ENCODE peak calls at places on chromosomes 16 and 17, in six cellular contexts. V is suprapubic skin, D is GM06990, C is endothelial cell of umbilical vein, W is fibroblast of pulmonary artery, N is testis. B is an unnamed sample.

GRCh38 chr16:85221810-85222150 is 109.5 kb upstream of the CIBAR2 start:
- DNase-seq in V (no peak), D (no peak), C (no peak), W (no peak), N (no peak), B (no peak)

GRCh38 chr17:82184761-82185160 is 27.9 kb downstream of the CCDC57 start:
- DNase-seq in V (no peak), D (no peak), C (no peak), W (no peak), N (no peak), B (no peak)

GRCh38 chr16:55661842-55662479 is 6.2 kb downstream of the SLC6A2 start:
- DNase-seq in V (peak), D (no peak), C (no peak), W (no peak), N (no peak), B (no peak)

GRCh38 chr16:7561908-7562405 is 229.3 kb downstream of the RBFOX1 start:
- DNase-seq in V (no peak), D (no peak), C (no peak), W (no peak), N (no peak), B (no peak)

GRCh38 chr16:47774661-47775060 is 313.5 kb downstream of the PHKB start:
- DNase-seq in V (no peak), D (no peak), C (no peak), W (peak), N (no peak), B (no peak)

GRCh38 chr16:280005-280421 is 378 bp upstream of the ARHGDIG start:
- DNase-seq in V (no peak), D (no peak), C (no peak), W (no peak), N (no peak), B (no peak)

GRCh38 chr16:57374067-57374534 is 1.8 kb downstream of the CX3CL1 start:
- DNase-seq in V (no peak), D (no peak), C (no peak), W (peak), N (peak), B (no peak)

GRCh38 chr17:81558941-81559806 is 7.0 kb upstream of the FAAP100 start:
- DNase-seq in V (no peak), D (no peak), C (no peak), W (peak), N (peak), B (no peak)

GRCh38 chr16:20814761-20815160 is 8.4 kb downstream of the REXO5 start:
- DNase-seq in V (no peak), D (peak), C (peak), W (no peak), N (no peak), B (no peak)

GRCh38 chr17:60439501-60439900 is 17.2 kb downstream of the CHCT1 start:
- DNase-seq in V (no peak), D (no peak), C (peak), W (peak), N (no peak), B (no peak)

GRCh38 chr16:26665166-26665939 is 401.4 kb upstream of the C16orf82 start:
- DNase-seq in V (no peak), D (no peak), C (no peak), W (no peak), N (no peak), B (peak)

GRCh38 chr17:17382901-17383300 is 79.7 kb downstream of the NT5M start:
- DNase-seq in V (no peak), D (no peak), C (peak), W (no peak), N (no peak), B (no peak)

GRCh38 chr16:48054881-48055601 is 100.8 kb downstream of the ABCC12 start:
- DNase-seq in V (no peak), D (peak), C (peak), W (peak), N (peak), B (no peak)

GRCh38 chr17:72387487-72387886 is 266.7 kb downstream of the SOX9 start:
- DNase-seq in V (no peak), D (no peak), C (no peak), W (peak), N (no peak), B (no peak)

GRCh38 chr16:84505249-84506156 is 1.0 kb upstream of the MEAK7 start:
- DNase-seq in V (no peak), D (no peak), C (no peak), W (no peak), N (no peak), B (no peak)

GRCh38 chr17:77834170-77835115 is 124.1 kb upstream of the TNRC6C start:
- DNase-seq in V (no peak), D (no peak), C (peak), W (peak), N (peak), B (no peak)

GRCh38 chr16:842061-842476 is 41.5 kb upstream of the GNG13 start:
- DNase-seq in V (no peak), D (no peak), C (peak), W (peak), N (no peak), B (no peak)

GRCh38 chr17:49117581-49118230 is 14.9 kb upstream of the B4GALNT2 start:
- DNase-seq in V (no peak), D (no peak), C (no peak), W (no peak), N (no peak), B (no peak)

GRCh38 chr16:46719528-46719927 is 28.6 kb downstream of the MYLK3 start:
- DNase-seq in V (peak), D (no peak), C (no peak), W (no peak), N (no peak), B (peak)

GRCh38 chr17:75876938-75877751 is 1.2 kb downstream of the TRIM47 start:
- DNase-seq in V (peak), D (peak), C (peak), W (peak), N (peak), B (peak)

GRCh38 chr17:5011928-5012327 is 14.2 kb downstream of the KIF1C start:
- DNase-seq in V (no peak), D (peak), C (peak), W (peak), N (no peak), B (no peak)

GRCh38 chr16:84103678-84104077 is 13.1 kb downstream of the MBTPS1 start:
- DNase-seq in V (no peak), D (no peak), C (peak), W (no peak), N (no peak), B (peak)

GRCh38 chr17:79950711-79951110 is 85.0 kb downstream of the TBC1D16 start:
- DNase-seq in V (peak), D (no peak), C (no peak), W (no peak), N (no peak), B (no peak)

GRCh38 chr17:50505731-50506130 is 2.5 kb upstream of the MYCBPAP start:
- DNase-seq in V (no peak), D (no peak), C (no peak), W (no peak), N (no peak), B (no peak)

GRCh38 chr17:6108382-6108781 is 38.2 kb downstream of the WSCD1 start:
- DNase-seq in V (no peak), D (no peak), C (no peak), W (no peak), N (no peak), B (no peak)

GRCh38 chr17:80987941-80988461 is 3.6 kb upstream of the CHMP6 start:
- DNase-seq in V (peak), D (peak), C (no peak), W (no peak), N (peak), B (peak)

GRCh38 chr17:37659887-37660286 is 16.6 kb upstream of the DDX52 start:
- DNase-seq in V (no peak), D (no peak), C (no peak), W (no peak), N (no peak), B (no peak)

GRCh38 chr16:57614546-57615343 is 13.7 kb upstream of the ADGRG1 start:
- DNase-seq in V (peak), D (no peak), C (no peak), W (no peak), N (no peak), B (no peak)

GRCh38 chr17:73492125-73492801 is 152.0 kb downstream of the SDK2 start:
- DNase-seq in V (no peak), D (no peak), C (no peak), W (no peak), N (no peak), B (no peak)

GRCh38 chr17:55451203-55451641 is 29.6 kb upstream of the MMD start:
- DNase-seq in V (no peak), D (no peak), C (peak), W (peak), N (no peak), B (no peak)

GRCh38 chr16:68995011-68995504 is 110.4 kb upstream of the HAS3 start:
- DNase-seq in V (no peak), D (no peak), C (peak), W (peak), N (peak), B (no peak)

GRCh38 chr16:2953706-2954105 is 10.4 kb upstream of the KREMEN2 start:
- DNase-seq in V (no peak), D (peak), C (no peak), W (no peak), N (no peak), B (no peak)

GRCh38 chr17:43573579-43574321 is 27.6 kb upstream of the ETV4 start:
- DNase-seq in V (no peak), D (no peak), C (no peak), W (no peak), N (no peak), B (no peak)

GRCh38 chr16:62018301-62019060 is 17.8 kb downstream of the CDH8 start:
- DNase-seq in V (no peak), D (no peak), C (no peak), W (no peak), N (no peak), B (no peak)

GRCh38 chr16:74603848-74604247 is 3.1 kb downstream of the GLG1 start:
- DNase-seq in V (no peak), D (no peak), C (peak), W (peak), N (no peak), B (no peak)

GRCh38 chr17:45019177-45019711 is 32.2 kb downstream of the DCAKD start:
- DNase-seq in V (no peak), D (peak), C (peak), W (peak), N (peak), B (peak)
- TF ChIP-seq CTCF in V (peak), D (peak), C (peak), W (no peak), N (peak), B (peak)

DNA sequence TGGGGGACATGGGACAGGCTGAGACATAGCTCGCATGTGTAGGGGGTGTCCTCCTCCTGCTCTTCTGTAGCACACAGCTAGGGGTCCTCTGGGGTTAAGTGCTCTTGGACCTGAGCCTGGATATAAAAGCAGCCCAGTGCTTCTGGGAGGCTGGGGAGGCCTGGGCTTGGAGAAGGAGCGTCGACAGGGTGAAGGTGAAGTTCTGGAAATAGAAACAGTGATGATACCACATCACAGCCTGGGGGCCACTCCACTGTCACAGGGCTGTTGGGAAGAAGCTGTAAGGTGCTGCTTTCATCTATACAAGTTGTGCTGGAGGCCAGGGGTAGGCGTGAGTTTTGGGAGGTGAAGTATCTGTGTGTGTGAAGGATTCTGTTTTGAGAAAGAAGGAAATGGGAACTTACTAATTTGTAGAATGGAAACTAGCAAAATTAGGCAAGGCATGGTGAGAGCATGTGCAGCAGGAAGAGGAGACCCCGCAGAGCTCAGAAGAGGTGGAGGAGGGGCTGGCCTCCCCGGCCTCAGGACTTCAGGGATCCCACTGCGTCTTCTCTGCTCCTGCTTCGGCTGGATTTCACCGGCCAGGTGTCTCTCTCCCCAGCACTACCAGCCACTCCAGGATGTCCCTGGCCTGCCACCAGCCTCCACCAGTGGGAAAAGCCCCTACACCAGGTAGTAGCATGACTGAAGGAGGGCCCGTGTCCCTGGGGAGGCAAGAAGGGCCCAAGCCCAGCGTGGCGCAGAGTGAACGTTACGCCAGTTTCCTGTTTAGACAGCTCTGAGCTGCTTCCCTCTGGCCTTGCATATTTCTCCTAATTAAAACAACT is 19.4 kb downstream of the PLCG2 start:
- DNase-seq in V (no peak), D (peak), C (no peak), W (no peak), N (no peak), B (no peak)
- TF ChIP-seq CTCF in V (no peak), D (peak), C (no peak), W (no peak), N (no peak), B (no peak)

GRCh38 chr16:67283039-67283825 is 3.9 kb downstream of the PLEKHG4 start:
- DNase-seq in V (no peak), D (no peak), C (no peak), W (peak), N (no peak), B (no peak)
- TF ChIP-seq CTCF in V (no peak), D (peak), C (no peak), W (peak), N (no peak), B (no peak)

GRCh38 chr16:14106457-14106856 is 35.3 kb downstream of the MRTFB start:
- DNase-seq in V (no peak), D (no peak), C (no peak), W (no peak), N (no peak), B (no peak)
- TF ChIP-seq CTCF in V (no peak), D (no peak), C (no peak), W (no peak), N (no peak), B (no peak)

B was measured in osteocyte.